ENCODE peak calls at places on chromosomes 13 and 19, in four cellular contexts. One of them, this sample, is unnamed.

GRCh38 chr13:102097708-102098107 is 304.1 kb downstream of the FGF14 start:
- DNase-seq in GM19239: no peak
- DNase-seq in HFF-Myc: no peak
- DNase-seq in fibroblast of pulmonary artery: no peak
- DNase-seq in this sample: no peak

GRCh38 chr13:92804346-92804745 is 422.3 kb upstream of the GPC6 start:
- DNase-seq in fibroblast of pulmonary artery: peak
- DNase-seq in GM19239: no peak
- DNase-seq in HFF-Myc: no peak
- DNase-seq in this sample: peak

GRCh38 chr13:85659493-85659892 is 139.7 kb downstream of the SLITRK6 start:
- DNase-seq in fibroblast of pulmonary artery: peak
- DNase-seq in HFF-Myc: no peak
- DNase-seq in GM19239: no peak
- DNase-seq in this sample: no peak

GRCh38 chr13:37058801-37059135 is 720 bp downstream of the SUPT20H start:
- DNase-seq in HFF-Myc: no peak
- DNase-seq in GM19239: no peak
- DNase-seq in fibroblast of pulmonary artery: no peak
- DNase-seq in this sample: no peak

GRCh38 chr13:44904982-44905381 is 84.3 kb downstream of the NUFIP1 start:
- DNase-seq in GM19239: no peak
- DNase-seq in HFF-Myc: peak
- DNase-seq in fibroblast of pulmonary artery: peak
- DNase-seq in this sample: peak

GRCh38 chr13:22108283-22108897 is 437.5 kb downstream of the FGF9 start:
- DNase-seq in fibroblast of pulmonary artery: no peak
- DNase-seq in HFF-Myc: no peak
- DNase-seq in GM19239: no peak
- DNase-seq in this sample: peak

GRCh38 chr19:43444531-43445340 is 20.7 kb downstream of the LYPD3 start:
- DNase-seq in fibroblast of pulmonary artery: no peak
- DNase-seq in HFF-Myc: no peak
- DNase-seq in GM19239: no peak
- DNase-seq in this sample: peak

GRCh38 chr13:32824671-32825070 is 191.6 kb upstream of the KL start:
- DNase-seq in GM19239: no peak
- DNase-seq in fibroblast of pulmonary artery: peak
- DNase-seq in HFF-Myc: peak
- DNase-seq in this sample: peak

GRCh38 chr19:9309974-9310446 is 372 bp upstream of the ZNF699 start:
- DNase-seq in HFF-Myc: no peak
- DNase-seq in fibroblast of pulmonary artery: peak
- DNase-seq in GM19239: peak
- DNase-seq in this sample: peak

GRCh38 chr19:54325194-54325621 is 12.2 kb upstream of the LILRA5 start:
- DNase-seq in HFF-Myc: peak
- DNase-seq in fibroblast of pulmonary artery: peak
- DNase-seq in GM19239: peak
- DNase-seq in this sample: peak

GRCh38 chr13:96475103-96475502 is 385.2 kb downstream of the HS6ST3 start:
- DNase-seq in GM19239: no peak
- DNase-seq in fibroblast of pulmonary artery: no peak
- DNase-seq in HFF-Myc: no peak
- DNase-seq in this sample: no peak

GRCh38 chr13:94298346-94298745 is 181.1 kb downstream of the DCT start:
- DNase-seq in GM19239: no peak
- DNase-seq in fibroblast of pulmonary artery: no peak
- DNase-seq in HFF-Myc: no peak
- DNase-seq in this sample: no peak

GRCh38 chr19:35098413-35099049 is 17.1 kb upstream of the FXYD3 start:
- DNase-seq in GM19239: no peak
- DNase-seq in fibroblast of pulmonary artery: no peak
- DNase-seq in HFF-Myc: no peak
- DNase-seq in this sample: no peak

GRCh38 chr19:47414469-47414868 is 4.9 kb downstream of the MEIS3 start:
- DNase-seq in GM19239: no peak
- DNase-seq in fibroblast of pulmonary artery: no peak
- DNase-seq in HFF-Myc: no peak
- DNase-seq in this sample: no peak

GRCh38 chr19:40363128-40363527 is 14.6 kb downstream of the PLD3 start:
- DNase-seq in HFF-Myc: no peak
- DNase-seq in GM19239: no peak
- DNase-seq in fibroblast of pulmonary artery: no peak
- DNase-seq in this sample: no peak

GRCh38 chr13:32316030-32316344 is 679 bp downstream of the BRCA2 start:
- DNase-seq in fibroblast of pulmonary artery: no peak
- DNase-seq in GM19239: peak
- DNase-seq in HFF-Myc: no peak
- DNase-seq in this sample: no peak

GRCh38 chr13:103299079-103299478 is 232.9 kb upstream of the SLC10A2 start:
- DNase-seq in HFF-Myc: no peak
- DNase-seq in fibroblast of pulmonary artery: no peak
- DNase-seq in GM19239: no peak
- DNase-seq in this sample: no peak

GRCh38 chr19:55005684-55006488 is 32.2 kb downstream of the GP6 start:
- DNase-seq in GM19239: peak
- DNase-seq in HFF-Myc: peak
- DNase-seq in fibroblast of pulmonary artery: no peak
- DNase-seq in this sample: no peak

GRCh38 chr19:39506944-39507714 is 7.8 kb upstream of the SELENOV start:
- DNase-seq in fibroblast of pulmonary artery: peak
- DNase-seq in GM19239: peak
- DNase-seq in HFF-Myc: no peak
- DNase-seq in this sample: peak

GRCh38 chr19:7921302-7921954 is 1.3 kb downstream of the SNAPC2 start:
- DNase-seq in fibroblast of pulmonary artery: no peak
- DNase-seq in HFF-Myc: no peak
- DNase-seq in GM19239: no peak
- DNase-seq in this sample: no peak

GRCh38 chr13:96779691-96780090 is 214.6 kb downstream of the OXGR1 start:
- DNase-seq in fibroblast of pulmonary artery: no peak
- DNase-seq in HFF-Myc: no peak
- DNase-seq in GM19239: no peak
- DNase-seq in this sample: no peak

GRCh38 chr19:5156231-5156986 is 184.2 kb downstream of the PTPRS start:
- DNase-seq in GM19239: no peak
- DNase-seq in fibroblast of pulmonary artery: no peak
- DNase-seq in HFF-Myc: no peak
- DNase-seq in this sample: no peak